ENCODE peak calls at places on chromosomes 5 and 9, in six cellular contexts. Z is T-helper 2 cell, F is Ammon's horn, K is neuronal stem cell, G is A549, J is KBM-7. C is an unnamed sample.

GRCh38 chr5:156929366-156929948 is 33.6 kb downstream of the TIMD4 start:
- DNase-seq in Z (no peak), F (no peak), K (no peak), G (no peak), J (no peak), C (no peak)

GRCh38 chr9:71820516-71820915 is 52.2 kb upstream of the CEMIP2 start:
- DNase-seq in Z (no peak), F (no peak), K (no peak), G (no peak), J (no peak), C (no peak)

GRCh38 chr5:177310332-177310731 is 1.4 kb downstream of the MXD3 start:
- DNase-seq in Z (no peak), F (no peak), K (no peak), G (no peak), J (no peak), C (no peak)

GRCh38 chr5:31937703-31938102 is 236.4 kb downstream of the GOLPH3 start:
- DNase-seq in Z (no peak), F (no peak), K (no peak), G (no peak), J (no peak), C (no peak)

GRCh38 chr9:122463828-122464632 is 13.7 kb downstream of the OR1J1 start:
- DNase-seq in Z (no peak), F (no peak), K (no peak), G (no peak), J (peak; percentile 35), C (no peak)

GRCh38 chr9:110933350-110934001 is 104.8 kb downstream of the LPAR1 start:
- DNase-seq in Z (no peak), F (no peak), K (no peak), G (no peak), J (no peak), C (no peak)

GRCh38 chr9:133973111-133973790 is 18.9 kb downstream of the VAV2 start:
- DNase-seq in Z (no peak), F (no peak), K (no peak), G (no peak), J (no peak), C (no peak)

GRCh38 chr9:112863214-112863613 is 27.5 kb downstream of the SLC46A2 start:
- DNase-seq in Z (no peak), F (peak; percentile 48), K (no peak), G (no peak), J (peak; percentile 49), C (no peak)

GRCh38 chr5:72451771-72452505 is 55.3 kb downstream of the ZNF366 start:
- DNase-seq in Z (no peak), F (peak; percentile 16), K (no peak), G (peak; percentile 20), J (peak; percentile 45), C (peak; percentile 8)

GRCh38 chr5:172837640-172838039 is 3.6 kb downstream of the ERGIC1 start:
- DNase-seq in Z (peak; percentile 11), F (peak; percentile 41), K (no peak), G (no peak), J (no peak), C (no peak)

GRCh38 chr9:88425538-88425950 is 37.3 kb downstream of the SPIN1 start:
- DNase-seq in Z (no peak), F (no peak), K (no peak), G (no peak), J (no peak), C (no peak)

GRCh38 chr5:67149933-67150523 is 46.6 kb downstream of the CD180 start:
- DNase-seq in Z (no peak), F (peak; percentile 44), K (no peak), G (no peak), J (no peak), C (peak; percentile 8)

GRCh38 chr9:122536138-122536537 is 9.0 kb upstream of the OR1N1 start:
- DNase-seq in Z (no peak), F (no peak), K (no peak), G (no peak), J (no peak), C (no peak)

GRCh38 chr5:157162919-157163510 is 3.0 kb downstream of the GARIN3 start:
- DNase-seq in Z (no peak), F (no peak), K (no peak), G (no peak), J (no peak), C (no peak)

GRCh38 chr5:6686916-6687409 is 26.3 kb upstream of the TENT4A start:
- DNase-seq in Z (no peak), F (no peak), K (peak; percentile 69), G (no peak), J (peak; percentile 71), C (no peak)

GRCh38 chr9:84592918-84593317 is 76.6 kb upstream of the NTRK2 start:
- DNase-seq in Z (no peak), F (no peak), K (no peak), G (no peak), J (no peak), C (no peak)

GRCh38 chr5:56357426-56357825 is 124.3 kb upstream of the ANKRD55 start:
- DNase-seq in Z (no peak), F (no peak), K (no peak), G (no peak), J (no peak), C (no peak)

GRCh38 chr9:91186311-91187101 is 175.2 kb downstream of the AUH start:
- DNase-seq in Z (no peak), F (no peak), K (no peak), G (no peak), J (no peak), C (no peak)

GRCh38 chr5:137750436-137750835 is 3.7 kb downstream of the HNRNPA0 start:
- DNase-seq in Z (no peak), F (no peak), K (no peak), G (no peak), J (no peak), C (no peak)

GRCh38 chr5:139881145-139881733 is 85.6 kb downstream of the PSD2 start:
- DNase-seq in Z (no peak), F (no peak), K (no peak), G (no peak), J (no peak), C (peak; percentile 38)

GRCh38 chr9:33081128-33081851 is 4.8 kb upstream of the SMU1 start:
- DNase-seq in Z (peak; percentile 42), F (peak; percentile 91), K (peak; percentile 78), G (peak; percentile 91), J (peak; percentile 93), C (peak; percentile 90)

GRCh38 chr9:112028242-112029221 is 131.9 kb downstream of the UGCG start:
- DNase-seq in Z (no peak), F (no peak), K (no peak), G (no peak), J (no peak), C (no peak)

GRCh38 chr9:21521448-21521847 is 39.3 kb upstream of the IFNE start:
- DNase-seq in Z (no peak), F (no peak), K (no peak), G (no peak), J (no peak), C (no peak)

GRCh38 chr5:108560581-108560980 is 178.7 kb upstream of the FBXL17 start:
- DNase-seq in Z (no peak), F (no peak), K (no peak), G (no peak), J (no peak), C (no peak)

GRCh38 chr5:93874491-93874890 is 133.1 kb upstream of the POU5F2 start:
- DNase-seq in Z (no peak), F (no peak), K (no peak), G (no peak), J (no peak), C (no peak)

GRCh38 chr9:120545691-120546565 is 34.0 kb downstream of the CDK5RAP2 start:
- DNase-seq in Z (no peak), F (no peak), K (no peak), G (no peak), J (no peak), C (no peak)

GRCh38 chr5:120108586-120109254 is 355.4 kb upstream of the PRR16 start:
- DNase-seq in Z (no peak), F (no peak), K (no peak), G (no peak), J (no peak), C (no peak)

GRCh38 chr9:118631956-118632355 is 737.3 kb downstream of the BRINP1 start:
- DNase-seq in Z (no peak), F (no peak), K (no peak), G (no peak), J (no peak), C (no peak)

GRCh38 chr5:114782869-114783268 is 386.8 kb downstream of the TRIM36 start:
- DNase-seq in Z (no peak), F (peak; percentile 75), K (no peak), G (no peak), J (no peak), C (peak; percentile 98)

GRCh38 chr5:159337291-159337974 is 7.1 kb upstream of the IL12B start:
- DNase-seq in Z (peak; percentile 12), F (no peak), K (no peak), G (no peak), J (peak; percentile 74), C (no peak)

GRCh38 chr5:149030838-149031397 is 31.9 kb downstream of the SH3TC2 start:
- DNase-seq in Z (no peak), F (no peak), K (no peak), G (no peak), J (no peak), C (no peak)

C was measured in G401.